ENCODE peak calls at places on chromosomes 6 and 20, in eight cellular contexts. O is CD8-positive, alpha-beta memory T cell; K is substantia nigra; X is astrocyte of the hippocampus; Y is stimulated activated CD4-positive, alpha-beta T cell treated with anti-CD3 and anti-CD28 coated beads, TNF-alpha, amount 100 ng/mL, for 1 hour; M is T-cell; Z is amniotic stem cell; S is stimulated activated CD8-positive, alpha-beta memory T cell treated with anti-CD3 and anti-CD28 coated beads, Interleukin-7, amount 100 ng/mL, for 48 hours. V is an unnamed sample.

GRCh38 chr20:64142546-64142945 is 21.7 kb upstream of the MYT1 start:
- DNase-seq in O (no peak), K (no peak), X (no peak), Y (no peak), M (no peak), Z (no peak), S (no peak), V (no peak)

GRCh38 chr6:24861934-24862333 is 63.2 kb upstream of the ARMH2 start:
- DNase-seq in O (no peak), K (no peak), X (no peak), Y (no peak), M (no peak), Z (no peak), S (no peak), V (no peak)

GRCh38 chr6:22972771-22973170 is 403.4 kb downstream of the HDGFL1 start:
- DNase-seq in O (no peak), K (no peak), X (no peak), Y (no peak), M (no peak), Z (no peak), S (no peak), V (no peak)

GRCh38 chr20:3786665-3787639 is at the start of gene CENPB:
- DNase-seq in O (peak; percentile 89), K (peak; percentile 83), X (peak; percentile 95), Y (peak; percentile 75), M (peak; percentile 86), Z (peak; percentile 70), S (peak; percentile 86), V (peak; percentile 93)

GRCh38 chr20:32190608-32191415 is 16.7 kb downstream of the PLAGL2 start:
- DNase-seq in O (no peak), K (no peak), X (no peak), Y (no peak), M (no peak), Z (no peak), S (no peak), V (no peak)

GRCh38 chr6:72216222-72217106 is 330.1 kb downstream of the RIMS1 start:
- DNase-seq in O (no peak), K (no peak), X (no peak), Y (no peak), M (no peak), Z (no peak), S (no peak), V (no peak)

GRCh38 chr6:135411339-135411738 is 86.2 kb downstream of the AHI1 start:
- DNase-seq in O (no peak), K (no peak), X (peak; percentile 1), Y (no peak), M (no peak), Z (no peak), S (no peak), V (no peak)

GRCh38 chr6:10555625-10556309 is 34.6 kb downstream of the GCNT2 start:
- DNase-seq in O (no peak), K (peak; percentile 30), X (peak; percentile 68), Y (no peak), M (no peak), Z (no peak), S (no peak), V (no peak)

GRCh38 chr6:154041001-154041400 is 2.0 kb downstream of the OPRM1 start:
- DNase-seq in O (no peak), K (no peak), X (no peak), Y (no peak), M (no peak), Z (no peak), S (no peak), V (no peak)

GRCh38 chr6:14339711-14340590 is 222.4 kb downstream of the CD83 start:
- DNase-seq in O (no peak), K (no peak), X (peak; percentile 35), Y (no peak), M (no peak), Z (no peak), S (no peak), V (no peak)

GRCh38 chr6:4543596-4543995 is 232.6 kb upstream of the CDYL start:
- DNase-seq in O (no peak), K (no peak), X (no peak), Y (no peak), M (no peak), Z (no peak), S (no peak), V (no peak)